ENCODE peak calls at places on chromosome 5, in four cellular contexts. One of them, this sample, is unnamed.

GRCh38 chr5:57327934-57328333 is 154.1 kb downstream of the GPBP1 start:
- DNase-seq in K562: no peak
- DNase-seq in HL-60: no peak
- DNase-seq in GM12878: no peak
- DNase-seq in this sample: no peak

GRCh38 chr5:75734913-75735789 is 17.9 kb upstream of the POC5 start:
- DNase-seq in K562: peak; percentile 22
- DNase-seq in HL-60: peak; percentile 20
- DNase-seq in GM12878: peak; percentile 5
- DNase-seq in this sample: no peak

GRCh38 chr5:67094476-67095300 is 101.9 kb downstream of the CD180 start:
- DNase-seq in K562: no peak
- DNase-seq in HL-60: no peak
- DNase-seq in GM12878: no peak
- DNase-seq in this sample: no peak

GRCh38 chr5:4576161-4576748 is 563.9 kb upstream of the ADAMTS16 start:
- DNase-seq in K562: no peak
- DNase-seq in HL-60: no peak
- DNase-seq in GM12878: no peak
- DNase-seq in this sample: no peak

GRCh38 chr5:154273963-154274827 is 83.7 kb downstream of the GALNT10 start:
- DNase-seq in K562: no peak
- DNase-seq in HL-60: no peak
- DNase-seq in GM12878: no peak
- DNase-seq in this sample: no peak

GRCh38 chr5:1877434-1878049 is 5.2 kb downstream of the IRX4 start:
- DNase-seq in K562: no peak
- DNase-seq in HL-60: no peak
- DNase-seq in GM12878: no peak
- DNase-seq in this sample: no peak

GRCh38 chr5:116938488-116938887 is 363.9 kb upstream of the SEMA6A start:
- DNase-seq in K562: no peak
- DNase-seq in HL-60: no peak
- DNase-seq in GM12878: no peak
- DNase-seq in this sample: no peak

GRCh38 chr5:850511-851006 is at the start of gene ZDHHC11:
- DNase-seq in K562: no peak
- DNase-seq in HL-60: no peak
- DNase-seq in GM12878: no peak
- DNase-seq in this sample: no peak

GRCh38 chr5:103454774-103455173 is 107.8 kb downstream of the NUDT12 start:
- DNase-seq in K562: no peak
- DNase-seq in HL-60: no peak
- DNase-seq in GM12878: no peak
- DNase-seq in this sample: no peak

GRCh38 chr5:124365491-124365890 is 380.9 kb downstream of the ZNF608 start:
- DNase-seq in K562: no peak
- DNase-seq in HL-60: no peak
- DNase-seq in GM12878: no peak
- DNase-seq in this sample: no peak

GRCh38 chr5:16759147-16759800 is 142.5 kb upstream of the RETREG1 start:
- DNase-seq in K562: no peak
- DNase-seq in HL-60: peak; percentile 75
- DNase-seq in GM12878: peak; percentile 5
- DNase-seq in this sample: peak; percentile 11

GRCh38 chr5:145218982-145219381 is 616.2 kb downstream of the PRELID2 start:
- DNase-seq in K562: no peak
- DNase-seq in HL-60: no peak
- DNase-seq in GM12878: no peak
- DNase-seq in this sample: no peak

GRCh38 chr5:54390539-54391031 is 64.9 kb upstream of the HSPB3 start:
- DNase-seq in K562: no peak
- DNase-seq in HL-60: no peak
- DNase-seq in GM12878: no peak
- DNase-seq in this sample: no peak

GRCh38 chr5:107090471-107090870 is 580.3 kb downstream of the EFNA5 start:
- DNase-seq in K562: no peak
- DNase-seq in HL-60: no peak
- DNase-seq in GM12878: no peak
- DNase-seq in this sample: no peak

GRCh38 chr5:173643964-173644363 is 27.5 kb upstream of the BOD1 start:
- DNase-seq in K562: no peak
- DNase-seq in HL-60: no peak
- DNase-seq in GM12878: peak; percentile 44
- DNase-seq in this sample: peak; percentile 49

GRCh38 chr5:172274951-172275753 is 8.4 kb downstream of the UBTD2 start:
- DNase-seq in K562: no peak
- DNase-seq in HL-60: no peak
- DNase-seq in GM12878: peak; percentile 55
- DNase-seq in this sample: no peak

GRCh38 chr5:61620660-61621650 is 288.9 kb downstream of the ZSWIM6 start:
- DNase-seq in K562: no peak
- DNase-seq in HL-60: no peak
- DNase-seq in GM12878: no peak
- DNase-seq in this sample: no peak
- TF ChIP-seq SPI1 in K562: no peak
- TF ChIP-seq SPI1 in HL-60: no peak
- TF ChIP-seq SPI1 in GM12878: no peak
- TF ChIP-seq SPI1 in this sample: no peak

DNA sequence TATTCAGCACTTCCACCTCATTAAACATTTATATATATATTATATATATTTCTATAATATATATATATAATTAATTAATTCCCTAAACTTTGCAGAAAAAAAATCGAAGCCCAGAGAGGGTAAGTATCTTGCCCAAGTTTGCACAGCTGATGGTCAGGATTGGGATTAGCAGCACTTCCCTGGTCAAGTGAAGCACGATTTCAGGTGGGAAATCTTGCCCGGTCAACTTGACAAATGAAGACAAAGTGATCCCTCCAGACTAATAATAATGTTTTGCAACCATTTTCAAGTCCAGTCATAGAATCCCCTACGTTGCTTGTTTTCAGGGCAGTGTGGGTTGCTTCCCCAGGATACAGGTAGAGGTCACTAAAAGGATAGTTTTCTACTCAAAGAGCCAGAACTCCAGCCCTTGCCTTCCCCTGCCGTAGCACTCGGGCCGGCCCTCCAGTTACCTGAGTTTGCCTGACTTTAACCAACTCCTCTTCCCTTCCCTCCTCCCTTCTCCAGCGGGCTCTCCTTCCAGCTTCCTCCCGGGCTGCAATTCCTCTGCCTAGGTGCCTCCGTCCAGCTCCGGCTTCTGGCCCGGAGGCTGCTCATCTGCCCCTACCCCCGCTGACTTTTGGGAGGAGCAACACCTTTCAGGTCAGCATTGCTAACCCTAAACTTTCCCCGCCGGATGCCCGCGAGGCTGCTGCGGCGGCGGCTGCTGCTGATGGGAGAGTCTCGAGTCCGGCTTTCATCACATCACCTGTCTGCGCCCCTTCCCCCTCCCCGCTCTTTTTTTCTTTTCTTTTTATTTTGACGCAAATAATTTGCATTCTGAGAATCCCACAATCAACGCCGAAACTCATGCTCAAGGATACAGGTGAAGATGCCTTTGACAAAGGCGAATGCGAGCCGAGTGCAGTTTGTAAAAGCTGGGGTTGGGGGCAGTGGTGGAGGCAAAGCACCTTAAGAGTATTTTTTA is 928 bp downstream of the PRLR start:
- DNase-seq in K562: no peak
- DNase-seq in HL-60: peak; percentile 30
- DNase-seq in GM12878: no peak
- DNase-seq in this sample: peak; percentile 22
- TF ChIP-seq SPI1 in K562: no peak
- TF ChIP-seq SPI1 in HL-60: no peak
- TF ChIP-seq SPI1 in GM12878: no peak
- TF ChIP-seq SPI1 in this sample: no peak

GRCh38 chr5:133449181-133449580 is 163.2 kb downstream of the FSTL4 start:
- DNase-seq in K562: no peak
- DNase-seq in HL-60: no peak
- DNase-seq in GM12878: no peak
- DNase-seq in this sample: no peak

GRCh38 chr5:133441166-133441815 is 171.1 kb downstream of the FSTL4 start:
- DNase-seq in K562: no peak
- DNase-seq in HL-60: no peak
- DNase-seq in GM12878: no peak
- DNase-seq in this sample: no peak

GRCh38 chr5:133446440-133446839 is 165.9 kb downstream of the FSTL4 start:
- DNase-seq in K562: no peak
- DNase-seq in HL-60: no peak
- DNase-seq in GM12878: no peak
- DNase-seq in this sample: no peak

GRCh38 chr5:133450311-133450710 is 162.0 kb downstream of the FSTL4 start:
- DNase-seq in K562: no peak
- DNase-seq in HL-60: no peak
- DNase-seq in GM12878: no peak
- DNase-seq in this sample: no peak

GRCh38 chr5:133445744-133446143 is 166.6 kb downstream of the FSTL4 start:
- DNase-seq in K562: no peak
- DNase-seq in HL-60: no peak
- DNase-seq in GM12878: no peak
- DNase-seq in this sample: no peak
- TF ChIP-seq SPI1 in K562: no peak
- TF ChIP-seq SPI1 in HL-60: no peak
- TF ChIP-seq SPI1 in GM12878: no peak
- TF ChIP-seq SPI1 in this sample: no peak

DNA sequence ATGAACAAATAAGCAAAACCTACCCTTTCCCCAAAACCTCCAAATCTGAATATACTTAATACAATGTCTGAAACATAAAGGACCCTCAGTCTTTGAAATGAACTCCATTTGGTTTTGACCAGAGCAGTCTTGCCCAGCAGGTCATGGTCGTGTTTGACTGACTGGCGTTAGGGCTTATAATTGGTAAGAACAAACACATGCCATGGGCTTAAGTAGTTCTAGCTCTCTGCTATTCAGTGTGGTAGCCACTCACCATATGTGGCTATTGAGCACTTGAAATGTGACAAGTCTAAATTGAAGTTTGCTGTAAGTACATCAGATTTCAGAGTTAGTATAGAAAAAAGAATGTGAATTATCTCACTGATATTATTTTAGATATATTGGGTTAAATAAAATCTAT is 42.0 kb downstream of the LRRTM2 start:
- DNase-seq in K562: no peak
- DNase-seq in HL-60: no peak
- DNase-seq in GM12878: no peak
- DNase-seq in this sample: no peak
- TF ChIP-seq SPI1 in K562: no peak
- TF ChIP-seq SPI1 in HL-60: no peak
- TF ChIP-seq SPI1 in GM12878: no peak
- TF ChIP-seq SPI1 in this sample: no peak

GRCh38 chr5:98474802-98475201 is 298.7 kb upstream of the RGMB start:
- DNase-seq in K562: no peak
- DNase-seq in HL-60: no peak
- DNase-seq in GM12878: no peak
- DNase-seq in this sample: no peak
- TF ChIP-seq SPI1 in K562: no peak
- TF ChIP-seq SPI1 in HL-60: no peak
- TF ChIP-seq SPI1 in GM12878: no peak
- TF ChIP-seq SPI1 in this sample: no peak

GRCh38 chr5:122258241-122258640 is 53.8 kb upstream of the SNCAIP start:
- DNase-seq in K562: no peak
- DNase-seq in HL-60: no peak
- DNase-seq in GM12878: no peak
- DNase-seq in this sample: no peak

GRCh38 chr5:122256388-122256787 is 55.6 kb upstream of the SNCAIP start:
- DNase-seq in K562: no peak
- DNase-seq in HL-60: no peak
- DNase-seq in GM12878: no peak
- DNase-seq in this sample: no peak

GRCh38 chr5:122257000-122257399 is 55.0 kb upstream of the SNCAIP start:
- DNase-seq in K562: no peak
- DNase-seq in HL-60: no peak
- DNase-seq in GM12878: no peak
- DNase-seq in this sample: no peak

GRCh38 chr5:122253794-122254193 is 58.2 kb upstream of the SNCAIP start:
- DNase-seq in K562: no peak
- DNase-seq in HL-60: no peak
- DNase-seq in GM12878: no peak
- DNase-seq in this sample: no peak

GRCh38 chr5:122252319-122252718 is 59.7 kb upstream of the SNCAIP start:
- DNase-seq in K562: no peak
- DNase-seq in HL-60: no peak
- DNase-seq in GM12878: no peak
- DNase-seq in this sample: no peak
- TF ChIP-seq SPI1 in K562: no peak
- TF ChIP-seq SPI1 in HL-60: no peak
- TF ChIP-seq SPI1 in GM12878: no peak
- TF ChIP-seq SPI1 in this sample: no peak

GRCh38 chr5:5678909-5679308 is 256.4 kb downstream of the ICE1 start:
- DNase-seq in K562: no peak
- DNase-seq in HL-60: no peak
- DNase-seq in GM12878: no peak
- DNase-seq in this sample: no peak

GRCh38 chr5:5683174-5683573 is 260.7 kb downstream of the ICE1 start:
- DNase-seq in K562: no peak
- DNase-seq in HL-60: no peak
- DNase-seq in GM12878: no peak
- DNase-seq in this sample: no peak

GRCh38 chr5:5676218-5676617 is 253.7 kb downstream of the ICE1 start:
- DNase-seq in K562: no peak
- DNase-seq in HL-60: no peak
- DNase-seq in GM12878: no peak
- DNase-seq in this sample: no peak

GRCh38 chr5:5675511-5675910 is 253.0 kb downstream of the ICE1 start:
- DNase-seq in K562: no peak
- DNase-seq in HL-60: no peak
- DNase-seq in GM12878: no peak
- DNase-seq in this sample: no peak

GRCh38 chr5:5677738-5678137 is 255.3 kb downstream of the ICE1 start:
- DNase-seq in K562: no peak
- DNase-seq in HL-60: no peak
- DNase-seq in GM12878: no peak
- DNase-seq in this sample: no peak
- TF ChIP-seq SPI1 in K562: no peak
- TF ChIP-seq SPI1 in HL-60: no peak
- TF ChIP-seq SPI1 in GM12878: no peak
- TF ChIP-seq SPI1 in this sample: no peak

GRCh38 chr5:113612060-113612496 is 98.6 kb downstream of the YTHDC2 start:
- DNase-seq in K562: peak; percentile 50
- DNase-seq in HL-60: no peak
- DNase-seq in GM12878: no peak
- DNase-seq in this sample: no peak

GRCh38 chr5:113617191-113617796 is 103.8 kb downstream of the YTHDC2 start:
- DNase-seq in K562: no peak
- DNase-seq in HL-60: no peak
- DNase-seq in GM12878: no peak
- DNase-seq in this sample: no peak

GRCh38 chr5:113614191-113614590 is 100.7 kb downstream of the YTHDC2 start:
- DNase-seq in K562: no peak
- DNase-seq in HL-60: no peak
- DNase-seq in GM12878: no peak
- DNase-seq in this sample: no peak

GRCh38 chr5:113615708-113616107 is 102.2 kb downstream of the YTHDC2 start:
- DNase-seq in K562: no peak
- DNase-seq in HL-60: no peak
- DNase-seq in GM12878: no peak
- DNase-seq in this sample: no peak
- TF ChIP-seq SPI1 in K562: no peak
- TF ChIP-seq SPI1 in HL-60: no peak
- TF ChIP-seq SPI1 in GM12878: no peak
- TF ChIP-seq SPI1 in this sample: no peak

GRCh38 chr5:74042559-74043357 is 416.8 kb downstream of the ARHGEF28 start:
- DNase-seq in K562: no peak
- DNase-seq in HL-60: no peak
- DNase-seq in GM12878: no peak
- DNase-seq in this sample: no peak
- TF ChIP-seq SPI1 in K562: no peak
- TF ChIP-seq SPI1 in HL-60: no peak
- TF ChIP-seq SPI1 in GM12878: no peak
- TF ChIP-seq SPI1 in this sample: no peak

This sample was measured in GM12891.